ENCODE peak calls at places on chromosomes 16 and 17, in six cellular contexts. C, B, S, O, T and J are unnamed samples.

GRCh38 chr16:67872631-67873434 is at the start of gene EDC4:
- DNase-seq in C (peak; percentile 78), B (peak; percentile 78), S (no peak), O (peak; percentile 80), T (peak; percentile 66), J (peak; percentile 62)

GRCh38 chr16:80739523-80739922 is 64.9 kb downstream of the CDYL2 start:
- DNase-seq in C (no peak), B (no peak), S (no peak), O (no peak), T (no peak), J (no peak)

GRCh38 chr17:50055426-50056216 is at the start of gene ITGA3:
- DNase-seq in C (peak; percentile 85), B (peak; percentile 91), S (no peak), O (peak; percentile 86), T (no peak), J (peak; percentile 85)

GRCh38 chr17:78172284-78173024 is 4.1 kb downstream of the SYNGR2 start:
- DNase-seq in C (peak; percentile 49), B (no peak), S (no peak), O (no peak), T (peak; percentile 25), J (no peak)

GRCh38 chr17:59675231-59675630 is 32.0 kb downstream of the PTRH2 start:
- DNase-seq in C (no peak), B (no peak), S (no peak), O (no peak), T (no peak), J (no peak)

GRCh38 chr17:65527857-65528591 is 33.4 kb downstream of the AXIN2 start:
- DNase-seq in C (no peak), B (no peak), S (no peak), O (no peak), T (no peak), J (no peak)

GRCh38 chr17:7439462-7440112 is at the start of gene FGF11:
- DNase-seq in C (no peak), B (no peak), S (no peak), O (no peak), T (no peak), J (no peak)

GRCh38 chr17:56939869-56940484 is 20.9 kb downstream of the COIL start:
- DNase-seq in C (peak; percentile 62), B (no peak), S (peak; percentile 45), O (peak; percentile 72), T (no peak), J (peak; percentile 20)

GRCh38 chr17:38656959-38657823 is 17.6 kb downstream of the EPOP start:
- DNase-seq in C (no peak), B (no peak), S (no peak), O (no peak), T (no peak), J (no peak)

GRCh38 chr17:36817483-36818048 is 119.7 kb upstream of the LHX1 start:
- DNase-seq in C (no peak), B (no peak), S (no peak), O (no peak), T (no peak), J (no peak)

DNA sequence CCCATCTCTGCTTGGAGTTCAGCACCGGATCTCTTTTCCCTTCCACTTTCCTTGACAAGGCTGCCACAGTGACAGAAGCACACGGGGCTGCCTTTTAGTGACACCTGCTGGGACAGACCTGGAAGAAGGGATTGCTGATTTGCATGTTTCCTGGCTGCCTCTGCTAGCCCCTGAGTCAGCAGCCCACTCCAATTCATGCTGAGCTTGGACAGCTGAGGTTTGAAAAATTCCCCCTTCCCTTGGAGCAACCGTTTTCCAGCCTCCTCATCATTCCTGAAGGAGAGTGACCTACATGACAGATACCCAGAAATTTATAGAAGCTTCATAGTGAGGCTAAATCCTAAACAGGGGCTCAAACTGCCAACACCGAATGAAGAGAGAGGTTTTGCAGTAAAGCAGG is 18.8 kb upstream of the RBL2 start:
- DNase-seq in C (no peak), B (no peak), S (no peak), O (no peak), T (no peak), J (no peak)
- TF ChIP-seq CTCF in C (no peak), B (no peak), S (no peak), O (no peak), T (no peak), J (no peak)

GRCh38 chr16:11361751-11362742 is 16.8 kb downstream of the RMI2 start:
- DNase-seq in C (no peak), B (peak; percentile 33), S (no peak), O (no peak), T (no peak), J (no peak)
- H3K4me3 ChIP-seq in C (no peak overlapping the region), B (no peak overlapping the region), S (no peak overlapping the region), O (no peak overlapping the region), T (no peak overlapping the region), J (no peak overlapping the region)

DNA sequence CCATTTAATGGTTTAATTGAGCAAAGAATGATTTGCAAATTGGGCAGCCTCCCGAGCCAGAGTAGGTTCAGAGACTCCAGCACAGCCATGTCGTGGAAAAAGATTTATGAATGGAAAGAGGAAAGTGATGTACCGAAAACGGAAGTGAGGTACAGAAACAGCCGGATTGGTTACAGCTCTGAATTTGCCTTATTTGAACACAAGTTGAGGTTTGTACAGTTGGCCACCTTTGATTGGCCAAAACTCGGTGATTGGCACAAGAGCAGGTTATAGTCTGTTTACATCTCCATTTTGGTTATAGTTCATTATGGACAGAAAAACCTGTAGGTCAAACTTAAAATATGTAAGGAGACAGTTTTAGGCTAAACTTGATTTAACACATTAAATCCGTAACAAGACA is 44.5 kb downstream of the TENT4B start:
- DNase-seq in C (no peak), B (no peak), S (no peak), O (no peak), T (no peak), J (no peak)
- TF ChIP-seq CTCF in C (no peak), B (no peak), S (no peak), O (no peak), T (no peak), J (no peak)

DNA sequence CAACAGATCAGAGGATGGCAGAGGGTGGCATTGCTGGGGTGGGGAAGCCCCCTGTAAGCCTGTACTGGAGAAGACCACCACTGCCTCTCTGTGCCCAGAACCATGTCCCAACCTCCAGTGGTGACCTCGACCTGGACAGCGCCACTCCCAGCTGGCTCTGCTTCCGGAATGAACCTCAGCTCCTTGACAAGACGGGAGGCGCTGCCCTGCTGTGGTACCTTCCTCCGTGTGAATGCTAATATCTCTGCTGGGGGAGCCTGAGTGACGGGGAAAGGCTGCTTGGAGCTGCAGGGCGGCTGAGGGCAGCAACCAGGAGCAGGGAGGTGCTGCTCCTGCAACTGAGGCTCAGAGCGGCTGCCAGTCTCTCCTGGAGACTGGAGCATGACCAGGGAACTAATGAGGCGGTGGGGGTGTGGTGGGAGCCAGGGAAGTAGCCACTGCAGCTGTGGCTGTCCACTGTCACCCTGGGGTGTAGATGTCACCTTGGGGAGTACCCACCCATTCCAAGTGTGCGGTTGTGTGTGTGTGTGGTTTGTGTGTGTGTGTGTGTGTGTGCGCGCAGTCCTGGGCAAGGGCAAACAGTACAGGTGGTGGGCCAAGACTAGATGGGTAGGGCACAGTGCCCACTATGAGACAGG is 6.2 kb downstream of the PRCD start:
- DNase-seq in C (no peak), B (no peak), S (no peak), O (no peak), T (no peak), J (no peak)
- H3K4me3 ChIP-seq in C (no peak overlapping the region), B (no peak overlapping the region), S (no peak overlapping the region), O (no peak overlapping the region), T (no peak overlapping the region), J (peak overlapping the region; percentile 4)

GRCh38 chr17:35255316-35255715 is 12.4 kb downstream of the SLFN5 start:
- DNase-seq in C (no peak), B (no peak), S (no peak), O (no peak), T (no peak), J (no peak)

GRCh38 chr17:35259001-35259400 is 16.1 kb downstream of the SLFN5 start:
- DNase-seq in C (no peak), B (no peak), S (no peak), O (no peak), T (no peak), J (no peak)

GRCh38 chr17:35257080-35257701 is 14.3 kb downstream of the SLFN5 start:
- DNase-seq in C (peak; percentile 41), B (peak; percentile 26), S (no peak), O (peak; percentile 84), T (no peak), J (peak; percentile 61)

GRCh38 chr17:35254107-35254802 is 11.4 kb downstream of the SLFN5 start:
- DNase-seq in C (peak; percentile 97), B (peak; percentile 95), S (peak; percentile 59), O (peak; percentile 99), T (peak; percentile 92), J (peak; percentile 93)

GRCh38 chr17:35256629-35257028 is 13.8 kb downstream of the SLFN5 start:
- DNase-seq in C (no peak), B (no peak), S (no peak), O (no peak), T (no peak), J (no peak)
- TF ChIP-seq CTCF in C (no peak), B (no peak), S (no peak), O (no peak), T (no peak), J (no peak)

GRCh38 chr17:48606892-48607241 is 2.1 kb upstream of the HOXB6 start:
- DNase-seq in C (no peak), B (no peak), S (no peak), O (no peak), T (no peak), J (no peak)

GRCh38 chr17:48604770-48605329 is at the start of gene HOXB6:
- DNase-seq in C (no peak), B (no peak), S (no peak), O (no peak), T (no peak), J (no peak)

GRCh38 chr17:48603959-48604769 is 622 bp downstream of the HOXB6 start:
- DNase-seq in C (no peak), B (no peak), S (no peak), O (no peak), T (no peak), J (no peak)

GRCh38 chr17:48605991-48606891 is 1.5 kb upstream of the HOXB6 start:
- DNase-seq in C (no peak), B (no peak), S (no peak), O (no peak), T (no peak), J (no peak)

GRCh38 chr17:48605409-48605864 is 651 bp upstream of the HOXB6 start:
- DNase-seq in C (no peak), B (no peak), S (no peak), O (no peak), T (no peak), J (no peak)
- H3K4me3 ChIP-seq in C (no peak overlapping the region), B (no peak overlapping the region), S (peak overlapping the region; percentile 70), O (no peak overlapping the region), T (peak overlapping the region; percentile 13), J (no peak overlapping the region)

DNA sequence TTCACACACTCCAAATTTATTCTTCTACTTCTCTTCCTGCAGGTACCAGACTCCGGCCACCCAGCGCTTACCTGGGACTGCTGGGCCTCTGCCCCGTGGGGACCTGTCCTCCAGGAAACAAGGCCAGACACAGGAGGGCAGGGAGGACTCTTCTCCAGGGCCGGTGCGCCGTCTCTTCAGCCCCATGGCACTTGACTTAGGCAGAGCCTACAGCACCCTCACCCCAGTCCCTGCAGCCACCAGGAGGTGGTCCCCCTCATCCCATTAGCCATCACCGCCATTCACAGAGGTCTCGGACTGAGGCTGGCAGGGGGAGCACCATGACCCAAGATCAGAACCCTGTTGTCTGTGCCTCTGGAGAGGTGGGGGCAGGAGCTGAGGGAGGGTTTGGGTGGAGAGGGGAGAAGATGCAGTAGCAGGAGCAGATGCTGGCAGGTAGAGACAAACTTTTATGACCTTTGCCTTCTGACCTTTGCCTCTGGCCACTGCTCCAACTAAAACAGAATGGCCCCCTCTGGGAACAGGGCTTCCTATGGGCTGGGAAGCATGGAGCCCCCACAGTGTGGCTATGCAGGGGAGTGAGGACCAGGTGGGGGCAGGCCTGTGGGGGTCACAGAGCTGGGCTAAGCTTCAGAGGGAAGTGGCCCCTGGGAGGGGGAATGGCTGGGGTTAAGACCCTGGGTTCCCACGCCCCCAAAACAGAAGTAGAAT is 1.7 kb upstream of the GCGR start:
- DNase-seq in C (no peak), B (no peak), S (no peak), O (no peak), T (no peak), J (no peak)
- TF ChIP-seq CTCF in C (no peak), B (no peak), S (no peak), O (no peak), T (no peak), J (no peak)